ENCODE peak calls at places on chromosomes 7 and 10, in nine cellular contexts. One of them, this sample, is unnamed.

GRCh38 chr10:43396061-43396927 is 12.7 kb downstream of the HNRNPF start:
- DNase-seq in GM12891: peak; percentile 86
- DNase-seq in NCI-H1105: peak; percentile 55
- DNase-seq in cardiac muscle cell: peak; percentile 88
- DNase-seq in fibroblast of the conjunctiva: peak; percentile 34
- DNase-seq in effector CD4-positive, alpha-beta T cell: peak; percentile 52
- DNase-seq in naive thymus-derived CD8-positive, alpha-beta T cell: peak; percentile 63
- DNase-seq in HT1080: peak; percentile 39
- DNase-seq in endothelial cell: peak; percentile 80
- DNase-seq in this sample: peak; percentile 71

GRCh38 chr10:129104266-129105045 is 362.6 kb upstream of the MGMT start:
- DNase-seq in GM12891: no peak
- DNase-seq in NCI-H1105: no peak
- DNase-seq in cardiac muscle cell: no peak
- DNase-seq in fibroblast of the conjunctiva: no peak
- DNase-seq in effector CD4-positive, alpha-beta T cell: no peak
- DNase-seq in naive thymus-derived CD8-positive, alpha-beta T cell: no peak
- DNase-seq in HT1080: no peak
- DNase-seq in endothelial cell: no peak
- DNase-seq in this sample: no peak

GRCh38 chr10:22148956-22149355 is 68.9 kb downstream of the EBLN1 start:
- DNase-seq in GM12891: no peak
- DNase-seq in NCI-H1105: no peak
- DNase-seq in cardiac muscle cell: no peak
- DNase-seq in fibroblast of the conjunctiva: no peak
- DNase-seq in effector CD4-positive, alpha-beta T cell: no peak
- DNase-seq in naive thymus-derived CD8-positive, alpha-beta T cell: no peak
- DNase-seq in HT1080: peak; percentile 51
- DNase-seq in endothelial cell: no peak
- DNase-seq in this sample: no peak

GRCh38 chr10:99403674-99404073 is 26.8 kb downstream of the GOT1 start:
- DNase-seq in GM12891: no peak
- DNase-seq in NCI-H1105: no peak
- DNase-seq in cardiac muscle cell: no peak
- DNase-seq in fibroblast of the conjunctiva: no peak
- DNase-seq in effector CD4-positive, alpha-beta T cell: no peak
- DNase-seq in naive thymus-derived CD8-positive, alpha-beta T cell: no peak
- DNase-seq in HT1080: peak; percentile 69
- DNase-seq in endothelial cell: no peak
- DNase-seq in this sample: no peak

GRCh38 chr10:130470973-130471372 is 334.8 kb downstream of the GLRX3 start:
- DNase-seq in GM12891: no peak
- DNase-seq in NCI-H1105: no peak
- DNase-seq in cardiac muscle cell: no peak
- DNase-seq in fibroblast of the conjunctiva: no peak
- DNase-seq in effector CD4-positive, alpha-beta T cell: no peak
- DNase-seq in naive thymus-derived CD8-positive, alpha-beta T cell: no peak
- DNase-seq in HT1080: no peak
- DNase-seq in endothelial cell: no peak
- DNase-seq in this sample: no peak

GRCh38 chr7:100568936-100569844 is 4.5 kb downstream of the SAP25 start:
- DNase-seq in GM12891: no peak
- DNase-seq in NCI-H1105: peak; percentile 68
- DNase-seq in cardiac muscle cell: peak; percentile 72
- DNase-seq in fibroblast of the conjunctiva: no peak
- DNase-seq in effector CD4-positive, alpha-beta T cell: peak; percentile 41
- DNase-seq in naive thymus-derived CD8-positive, alpha-beta T cell: peak; percentile 48
- DNase-seq in HT1080: no peak
- DNase-seq in endothelial cell: peak; percentile 64
- DNase-seq in this sample: no peak

GRCh38 chr7:26612742-26613141 is 251.6 kb downstream of the SKAP2 start:
- DNase-seq in GM12891: no peak
- DNase-seq in NCI-H1105: no peak
- DNase-seq in cardiac muscle cell: no peak
- DNase-seq in fibroblast of the conjunctiva: no peak
- DNase-seq in effector CD4-positive, alpha-beta T cell: no peak
- DNase-seq in naive thymus-derived CD8-positive, alpha-beta T cell: no peak
- DNase-seq in HT1080: peak; percentile 38
- DNase-seq in endothelial cell: no peak
- DNase-seq in this sample: no peak

GRCh38 chr7:130135208-130136205 is 65.2 kb downstream of the KLHDC10 start:
- DNase-seq in GM12891: no peak
- DNase-seq in NCI-H1105: no peak
- DNase-seq in cardiac muscle cell: no peak
- DNase-seq in fibroblast of the conjunctiva: no peak
- DNase-seq in effector CD4-positive, alpha-beta T cell: no peak
- DNase-seq in naive thymus-derived CD8-positive, alpha-beta T cell: no peak
- DNase-seq in HT1080: peak; percentile 19
- DNase-seq in endothelial cell: no peak
- DNase-seq in this sample: no peak

GRCh38 chr10:76111986-76112825 is 680.8 kb downstream of the LRMDA start:
- DNase-seq in GM12891: no peak
- DNase-seq in NCI-H1105: no peak
- DNase-seq in cardiac muscle cell: peak; percentile 63
- DNase-seq in fibroblast of the conjunctiva: no peak
- DNase-seq in effector CD4-positive, alpha-beta T cell: no peak
- DNase-seq in naive thymus-derived CD8-positive, alpha-beta T cell: no peak
- DNase-seq in HT1080: no peak
- DNase-seq in endothelial cell: no peak
- DNase-seq in this sample: no peak

GRCh38 chr7:143258830-143259229 is 4.4 kb upstream of the GSTK1 start:
- DNase-seq in GM12891: no peak
- DNase-seq in NCI-H1105: no peak
- DNase-seq in cardiac muscle cell: no peak
- DNase-seq in fibroblast of the conjunctiva: no peak
- DNase-seq in effector CD4-positive, alpha-beta T cell: no peak
- DNase-seq in naive thymus-derived CD8-positive, alpha-beta T cell: no peak
- DNase-seq in HT1080: no peak
- DNase-seq in endothelial cell: no peak
- DNase-seq in this sample: no peak

GRCh38 chr10:97683556-97684357 is 3.3 kb downstream of the AVPI1 start:
- DNase-seq in GM12891: no peak
- DNase-seq in NCI-H1105: no peak
- DNase-seq in cardiac muscle cell: no peak
- DNase-seq in fibroblast of the conjunctiva: no peak
- DNase-seq in effector CD4-positive, alpha-beta T cell: no peak
- DNase-seq in naive thymus-derived CD8-positive, alpha-beta T cell: no peak
- DNase-seq in HT1080: peak; percentile 55
- DNase-seq in endothelial cell: no peak
- DNase-seq in this sample: no peak

GRCh38 chr10:87761892-87762291 is 56.1 kb downstream of the ATAD1 start:
- DNase-seq in GM12891: no peak
- DNase-seq in NCI-H1105: no peak
- DNase-seq in cardiac muscle cell: no peak
- DNase-seq in fibroblast of the conjunctiva: peak; percentile 36
- DNase-seq in effector CD4-positive, alpha-beta T cell: no peak
- DNase-seq in naive thymus-derived CD8-positive, alpha-beta T cell: no peak
- DNase-seq in HT1080: peak; percentile 86
- DNase-seq in endothelial cell: no peak
- DNase-seq in this sample: peak; percentile 2

GRCh38 chr10:108454793-108455192 is 1290.3 kb upstream of the SORCS1 start:
- DNase-seq in GM12891: no peak
- DNase-seq in NCI-H1105: no peak
- DNase-seq in cardiac muscle cell: no peak
- DNase-seq in fibroblast of the conjunctiva: peak; percentile 90
- DNase-seq in effector CD4-positive, alpha-beta T cell: no peak
- DNase-seq in naive thymus-derived CD8-positive, alpha-beta T cell: no peak
- DNase-seq in HT1080: no peak
- DNase-seq in endothelial cell: no peak
- DNase-seq in this sample: no peak

GRCh38 chr10:61332506-61332905 is 120.7 kb downstream of the TMEM26 start:
- DNase-seq in GM12891: no peak
- DNase-seq in NCI-H1105: peak; percentile 4
- DNase-seq in cardiac muscle cell: no peak
- DNase-seq in fibroblast of the conjunctiva: no peak
- DNase-seq in effector CD4-positive, alpha-beta T cell: no peak
- DNase-seq in naive thymus-derived CD8-positive, alpha-beta T cell: no peak
- DNase-seq in HT1080: no peak
- DNase-seq in endothelial cell: no peak
- DNase-seq in this sample: no peak

GRCh38 chr7:121448429-121448828 is 52.3 kb upstream of the FAM3C start:
- DNase-seq in GM12891: no peak
- DNase-seq in NCI-H1105: no peak
- DNase-seq in cardiac muscle cell: no peak
- DNase-seq in fibroblast of the conjunctiva: no peak
- DNase-seq in effector CD4-positive, alpha-beta T cell: no peak
- DNase-seq in naive thymus-derived CD8-positive, alpha-beta T cell: no peak
- DNase-seq in HT1080: no peak
- DNase-seq in endothelial cell: no peak
- DNase-seq in this sample: no peak

GRCh38 chr10:42943025-42943818 is 133.6 kb upstream of the RET start:
- DNase-seq in GM12891: no peak
- DNase-seq in NCI-H1105: no peak
- DNase-seq in cardiac muscle cell: no peak
- DNase-seq in fibroblast of the conjunctiva: no peak
- DNase-seq in effector CD4-positive, alpha-beta T cell: no peak
- DNase-seq in naive thymus-derived CD8-positive, alpha-beta T cell: no peak
- DNase-seq in HT1080: no peak
- DNase-seq in endothelial cell: no peak
- DNase-seq in this sample: no peak

GRCh38 chr10:34334908-34335307 is 480.2 kb downstream of the PARD3 start:
- DNase-seq in GM12891: no peak
- DNase-seq in NCI-H1105: no peak
- DNase-seq in cardiac muscle cell: no peak
- DNase-seq in fibroblast of the conjunctiva: no peak
- DNase-seq in effector CD4-positive, alpha-beta T cell: no peak
- DNase-seq in naive thymus-derived CD8-positive, alpha-beta T cell: no peak
- DNase-seq in HT1080: no peak
- DNase-seq in endothelial cell: no peak
- DNase-seq in this sample: no peak

GRCh38 chr7:148701414-148701813 is 2.7 kb downstream of the CUL1 start:
- DNase-seq in GM12891: no peak
- DNase-seq in NCI-H1105: no peak
- DNase-seq in cardiac muscle cell: no peak
- DNase-seq in fibroblast of the conjunctiva: no peak
- DNase-seq in effector CD4-positive, alpha-beta T cell: no peak
- DNase-seq in naive thymus-derived CD8-positive, alpha-beta T cell: no peak
- DNase-seq in HT1080: no peak
- DNase-seq in endothelial cell: no peak
- DNase-seq in this sample: no peak

GRCh38 chr7:97149843-97150242 is 32.3 kb downstream of the SDHAF3 start:
- DNase-seq in GM12891: no peak
- DNase-seq in NCI-H1105: no peak
- DNase-seq in cardiac muscle cell: no peak
- DNase-seq in fibroblast of the conjunctiva: no peak
- DNase-seq in effector CD4-positive, alpha-beta T cell: no peak
- DNase-seq in naive thymus-derived CD8-positive, alpha-beta T cell: no peak
- DNase-seq in HT1080: no peak
- DNase-seq in endothelial cell: no peak
- DNase-seq in this sample: no peak

GRCh38 chr7:91034459-91035368 is 229.5 kb upstream of the FZD1 start:
- DNase-seq in GM12891: no peak
- DNase-seq in NCI-H1105: peak; percentile 75
- DNase-seq in cardiac muscle cell: peak; percentile 72
- DNase-seq in fibroblast of the conjunctiva: peak; percentile 55
- DNase-seq in effector CD4-positive, alpha-beta T cell: no peak
- DNase-seq in naive thymus-derived CD8-positive, alpha-beta T cell: no peak
- DNase-seq in HT1080: peak; percentile 41
- DNase-seq in endothelial cell: peak; percentile 66
- DNase-seq in this sample: peak; percentile 8

GRCh38 chr7:151795168-151795754 is 81.7 kb downstream of the PRKAG2 start:
- DNase-seq in GM12891: no peak
- DNase-seq in NCI-H1105: no peak
- DNase-seq in cardiac muscle cell: no peak
- DNase-seq in fibroblast of the conjunctiva: no peak
- DNase-seq in effector CD4-positive, alpha-beta T cell: peak; percentile 40
- DNase-seq in naive thymus-derived CD8-positive, alpha-beta T cell: no peak
- DNase-seq in HT1080: no peak
- DNase-seq in endothelial cell: no peak
- DNase-seq in this sample: no peak